ENCODE peak calls at places on chromosomes 1 and 21, in five cellular contexts. R, Z, E, U and F are unnamed samples.

GRCh38 chr1:108661030-108661609 is at the start of gene HENMT1:
- DNase-seq in Z (peak; percentile 92), E (peak; percentile 78), U (peak; percentile 51), R (peak; percentile 54), F (peak; percentile 86)

GRCh38 chr1:185929759-185930158 is 195.6 kb downstream of the HMCN1 start:
- DNase-seq in R (no peak), U (no peak), Z (no peak), E (no peak), F (no peak)

GRCh38 chr21:27647401-27647800 is 680.5 kb upstream of the ADAMTS5 start:
- DNase-seq in E (no peak), Z (no peak), U (no peak), R (no peak), F (no peak)

GRCh38 chr1:4851666-4852065 is 197.3 kb downstream of the AJAP1 start:
- DNase-seq in U (no peak), R (peak; percentile 16), E (no peak), Z (no peak), F (no peak)

GRCh38 chr1:162823231-162823630 is 32.7 kb downstream of the HSD17B7 start:
- DNase-seq in Z (no peak), R (no peak), U (no peak), E (no peak), F (no peak)

GRCh38 chr1:16375521-16376359 is 8.7 kb downstream of the SZRD1 start:
- DNase-seq in R (peak; percentile 69), E (no peak), U (no peak), Z (no peak), F (no peak)

GRCh38 chr1:53048345-53048737 is 13.7 kb upstream of the PODN start:
- DNase-seq in Z (no peak), U (no peak), R (no peak), E (no peak), F (no peak)

GRCh38 chr1:180947901-180948311 is 35.2 kb downstream of the KIAA1614 start:
- DNase-seq in R (no peak), U (no peak), E (no peak), Z (no peak), F (no peak)

GRCh38 chr1:41758904-41759548 is 159.7 kb downstream of the HIVEP3 start:
- DNase-seq in U (no peak), Z (no peak), E (no peak), R (peak; percentile 57), F (no peak)

DNA sequence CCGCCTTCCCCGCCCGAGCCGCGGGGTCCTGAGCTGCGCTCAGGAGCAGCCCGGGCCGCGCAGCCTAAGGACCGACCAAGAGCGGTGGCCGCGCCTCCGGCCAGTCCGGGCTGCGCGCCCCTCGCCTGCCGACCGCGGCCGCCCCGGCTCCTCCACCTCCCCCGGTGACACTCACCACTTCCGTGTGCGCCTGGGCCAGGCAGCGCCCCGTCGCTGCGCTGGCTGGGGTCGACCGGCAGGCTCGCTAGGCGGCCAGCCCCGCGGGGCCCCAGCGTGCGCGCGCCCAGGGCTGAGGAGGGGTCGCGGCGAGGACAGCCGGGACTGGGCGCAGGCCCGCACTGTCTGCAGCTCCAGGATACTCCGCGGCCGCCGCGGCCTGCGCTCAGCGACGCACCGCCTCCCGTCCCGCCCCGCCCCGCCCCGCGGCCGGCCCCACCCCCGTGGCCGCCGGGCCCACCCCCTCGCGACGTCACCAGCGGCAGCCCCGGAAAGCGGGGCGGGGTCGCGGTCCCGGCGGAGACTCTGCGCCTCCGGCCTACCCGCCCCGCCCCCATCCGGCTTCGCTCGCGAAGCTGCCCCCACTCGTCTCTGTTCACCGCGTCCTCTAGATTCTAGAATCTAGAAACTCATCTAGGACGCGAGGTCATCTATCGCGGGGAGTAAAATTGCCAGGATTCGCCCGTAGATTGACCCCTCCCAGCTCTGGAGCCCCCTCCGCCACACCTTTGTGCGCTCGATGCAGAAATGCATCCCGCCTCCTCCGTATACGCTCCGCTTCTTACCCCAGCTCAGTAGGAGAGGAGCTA is at the start of gene JAK1:
- DNase-seq in R (peak; percentile 87), Z (peak; percentile 84), U (peak; percentile 88), E (peak; percentile 92), F (peak; percentile 86)
- TF ChIP-seq POLR2A in R (peak; percentile 86), Z (peak; percentile 74), U (peak; percentile 93), E (peak; percentile 74), F (peak; percentile 74)

GRCh38 chr1:26723013-26723991 is 27.5 kb downstream of the ARID1A start:
- DNase-seq in Z (peak; percentile 45), E (peak; percentile 86), U (peak; percentile 92), R (peak; percentile 92), F (peak; percentile 93)
- TF ChIP-seq POLR2A in Z (no peak), E (no peak), U (no peak), R (no peak), F (no peak)

GRCh38 chr1:11522400-11523235 is 43.7 kb downstream of the DISP3 start:
- DNase-seq in E (no peak), U (no peak), Z (no peak), R (no peak), F (no peak)
- TF ChIP-seq POLR2A in E (no peak), U (no peak), Z (no peak), R (no peak), F (no peak)

GRCh38 chr1:45490623-45491463 is at the start of gene TESK2:
- DNase-seq in E (peak; percentile 98), R (peak; percentile 98), U (peak; percentile 99), Z (peak; percentile 98), F (peak; percentile 99)
- TF ChIP-seq POLR2A in E (peak; percentile 76), R (peak; percentile 52), U (peak; percentile 76), Z (peak; percentile 34), F (peak; percentile 93)

GRCh38 chr1:179083031-179083345 is 1.1 kb downstream of the TOR3A start:
- DNase-seq in R (no peak), Z (peak; percentile 78), E (no peak), U (no peak), F (no peak)

GRCh38 chr1:179082308-179083030 is 599 bp downstream of the TOR3A start:
- DNase-seq in E (no peak), U (peak; percentile 37), Z (peak; percentile 60), R (peak; percentile 32), F (peak; percentile 69)

GRCh38 chr1:179083533-179083932 is 1.7 kb downstream of the TOR3A start:
- DNase-seq in U (no peak), R (no peak), E (no peak), Z (no peak), F (no peak)

GRCh38 chr1:179080866-179081695 is 789 bp upstream of the TOR3A start:
- DNase-seq in R (no peak), Z (no peak), E (no peak), U (no peak), F (peak; percentile 36)

DNA sequence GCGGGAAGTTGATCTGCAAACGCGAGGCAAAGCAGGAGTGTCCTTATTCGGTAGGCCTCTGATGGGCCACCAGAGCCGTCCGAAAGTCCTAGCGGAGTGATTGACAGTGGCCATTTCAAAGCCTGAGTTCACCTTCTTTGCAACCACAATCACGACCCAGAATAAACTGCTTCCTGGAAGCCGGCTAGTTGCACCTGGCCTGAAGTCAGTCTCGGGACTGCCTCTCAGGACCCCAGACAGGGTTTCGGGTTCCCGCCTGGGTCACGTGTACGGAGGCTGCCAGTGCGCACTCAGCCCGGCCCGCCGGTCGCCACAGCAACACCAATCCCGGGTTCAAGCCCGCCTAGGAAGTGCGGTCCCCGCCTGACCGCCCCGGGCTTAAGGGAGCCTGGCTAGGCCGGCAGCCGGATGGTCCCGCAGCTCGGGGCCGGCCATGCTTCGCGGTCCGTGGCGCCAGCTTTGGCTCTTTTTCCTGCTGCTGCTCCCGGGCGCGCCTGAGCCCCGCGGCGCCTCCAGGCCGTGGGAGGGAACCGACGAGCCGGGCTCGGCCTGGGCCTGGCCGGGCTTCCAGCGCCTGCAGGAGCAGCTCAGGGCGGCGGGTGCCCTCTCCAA is at the start of gene TOR3A:
- DNase-seq in R (peak; percentile 96), U (peak; percentile 94), E (peak; percentile 91), Z (peak; percentile 92), F (peak; percentile 80)
- TF ChIP-seq POLR2A in R (peak; percentile 64), U (peak; percentile 86), E (peak; percentile 67), Z (peak; percentile 52), F (peak; percentile 80)

GRCh38 chr21:29024474-29025327 is at the start of gene USP16:
- DNase-seq in Z (peak; percentile 98), E (peak; percentile 96), R (peak; percentile 96), U (peak; percentile 95), F (peak; percentile 98)
- TF ChIP-seq POLR2A in Z (peak; percentile 61), E (peak; percentile 55), R (peak; percentile 49), U (peak; percentile 54), F (peak; percentile 80)

GRCh38 chr1:150516616-150517015 is 1.1 kb downstream of the FALEC start:
- DNase-seq in Z (peak; percentile 55), R (no peak), E (no peak), U (no peak), F (no peak)

GRCh38 chr1:150514913-150515327 is 632 bp upstream of the FALEC start:
- DNase-seq in R (no peak), U (no peak), Z (no peak), E (no peak), F (no peak)

GRCh38 chr1:150516050-150516591 is 569 bp downstream of the FALEC start:
- DNase-seq in E (no peak), Z (peak; percentile 61), U (no peak), R (no peak), F (peak; percentile 27)

GRCh38 chr1:150514260-150514659 is 1.3 kb upstream of the FALEC start:
- DNase-seq in U (no peak), R (no peak), E (no peak), Z (no peak), F (no peak)

GRCh38 chr1:150515328-150516049 is at the start of gene FALEC:
- DNase-seq in U (peak; percentile 98), Z (peak; percentile 96), R (peak; percentile 97), E (peak; percentile 97), F (peak; percentile 95)
- TF ChIP-seq POLR2A in U (no peak), Z (peak; percentile 35), R (peak; percentile 24), E (no peak), F (peak; percentile 67)

GRCh38 chr21:38807987-38808386 is 2.3 kb downstream of the ETS2 start:
- DNase-seq in R (no peak), U (no peak), E (no peak), Z (no peak), F (no peak)
- TF ChIP-seq POLR2A in R (no peak), U (no peak), E (no peak), Z (no peak), F (peak; percentile 39)

GRCh38 chr1:85607126-85607912 is 26.8 kb downstream of the CCN1 start:
- DNase-seq in R (no peak), Z (no peak), E (no peak), U (peak; percentile 29), F (no peak)
- TF ChIP-seq POLR2A in R (no peak), Z (no peak), E (no peak), U (no peak), F (no peak)